ENCODE peak calls at places on chromosomes 3 and 15, in seven cellular contexts. Y, O, S, V, Q, D and X are unnamed samples.

GRCh38 chr3:119930286-119930685 is 148.4 kb downstream of the NR1I2 start:
- ATAC-seq in S (no peak), V (no peak), O (no peak), Y (no peak), Q (no peak), D (no peak), X (no peak)

GRCh38 chr15:73796266-73796939 is 43.3 kb upstream of the INSYN1 start:
- ATAC-seq in S (no peak), D (no peak), V (no peak), Y (no peak), O (no peak), Q (no peak), X (no peak)

GRCh38 chr3:69566256-69566655 is 173.0 kb upstream of the MITF start:
- ATAC-seq in V (no peak), Y (no peak), D (no peak), Q (no peak), S (no peak), O (no peak), X (no peak)

GRCh38 chr3:126056681-126057546 is 27.0 kb downstream of the SLC41A3 start:
- ATAC-seq in Q (no peak), S (no peak), D (no peak), O (no peak), V (peak), Y (no peak), X (peak)

GRCh38 chr3:153385343-153385742 is 223.3 kb downstream of the RAP2B start:
- ATAC-seq in O (no peak), Y (no peak), D (no peak), Q (no peak), S (no peak), V (no peak), X (no peak)

GRCh38 chr3:195696632-195697278 is 24.0 kb upstream of the MUC20 start:
- ATAC-seq in S (peak), Q (no peak), V (peak), D (no peak), O (no peak), Y (no peak), X (peak)

GRCh38 chr3:123275691-123276090 is 73.9 kb downstream of the SEC22A start:
- ATAC-seq in S (no peak), Y (peak), V (no peak), D (no peak), O (no peak), Q (no peak), X (no peak)

GRCh38 chr15:75215107-75216004 is 13.7 kb downstream of the C15orf39 start:
- ATAC-seq in Q (peak), O (peak), V (peak), D (no peak), Y (no peak), S (no peak), X (peak)

GRCh38 chr3:167976880-167977498 is 118.7 kb downstream of the GOLIM4 start:
- ATAC-seq in S (no peak), V (peak), Q (no peak), Y (no peak), O (no peak), D (no peak), X (no peak)

GRCh38 chr3:74532446-74532845 is 82.0 kb downstream of the CNTN3 start:
- ATAC-seq in D (no peak), S (peak), V (no peak), O (no peak), Q (no peak), Y (no peak), X (no peak)